ENCODE peak calls at places on chromosomes 3 and 15, in seven cellular contexts. Q is GM13977, N is neural crest cell, D is GF-D8, T is GM04503, L is T follicular helper cell, P is NAMALWA. W is an unnamed sample.

GRCh38 chr3:159102001-159102400 is 300.1 kb downstream of the MFSD1 start:
- DNase-seq in N (no peak), D (no peak), P (no peak), T (no peak), L (no peak), Q (peak), W (no peak)

GRCh38 chr3:123524987-123525386 is 59.9 kb downstream of the HACD2 start:
- DNase-seq in N (no peak), P (no peak), L (no peak), Q (no peak), T (no peak), D (no peak), W (no peak)

GRCh38 chr15:99925661-99926461 is 192.6 kb upstream of the LYSMD4 start:
- DNase-seq in T (no peak), P (no peak), N (no peak), Q (peak), D (no peak), L (peak), W (peak)

GRCh38 chr15:75151214-75152128 is 50.2 kb upstream of the C15orf39 start:
- DNase-seq in T (no peak), L (no peak), Q (no peak), N (no peak), D (no peak), P (no peak), W (no peak)

GRCh38 chr3:129654126-129654525 is 47.6 kb upstream of the PLXND1 start:
- DNase-seq in T (peak), L (no peak), N (no peak), D (no peak), P (no peak), Q (no peak), W (no peak)

GRCh38 chr3:107630779-107631178 is 108.0 kb downstream of the BBX start:
- DNase-seq in D (no peak), N (no peak), L (no peak), Q (no peak), T (no peak), P (no peak), W (no peak)

GRCh38 chr3:168156479-168156878 is 60.8 kb upstream of the GOLIM4 start:
- DNase-seq in P (no peak), T (no peak), N (no peak), Q (no peak), D (peak), L (no peak), W (peak)

GRCh38 chr3:50671331-50671730 is 3.4 kb upstream of the DOCK3 start:
- DNase-seq in D (no peak), Q (no peak), T (peak), P (no peak), N (no peak), L (no peak), W (no peak)

GRCh38 chr3:144821583-144821982 is 850.0 kb downstream of the DIPK2A start:
- DNase-seq in L (no peak), T (peak), P (no peak), N (no peak), Q (no peak), D (no peak), W (no peak)

GRCh38 chr3:38455639-38456430 is 2.1 kb downstream of the ACVR2B start:
- DNase-seq in D (no peak), P (no peak), Q (peak), T (no peak), L (no peak), N (no peak), W (no peak)

GRCh38 chr15:84949845-84950569 is 31.6 kb upstream of the PDE8A start:
- DNase-seq in T (no peak), D (no peak), L (no peak), N (no peak), P (no peak), Q (no peak), W (no peak)

GRCh38 chr15:76380249-76380648 is 43.7 kb downstream of the ISL2 start:
- DNase-seq in L (no peak), T (no peak), P (no peak), Q (no peak), D (no peak), N (no peak), W (no peak)

GRCh38 chr15:74709011-74709410 is 13.2 kb upstream of the EDC3 start:
- DNase-seq in P (no peak), N (no peak), T (peak), L (no peak), D (no peak), Q (no peak), W (no peak)

GRCh38 chr3:158802399-158803023 is 657 bp downstream of the MFSD1 start:
- DNase-seq in T (no peak), P (peak), Q (peak), D (peak), L (peak), N (no peak), W (peak)

GRCh38 chr3:188950832-188951489 is 220.8 kb upstream of the TPRG1 start:
- DNase-seq in T (peak), D (no peak), N (no peak), Q (no peak), L (no peak), P (no peak), W (peak)

GRCh38 chr3:116417151-116417550 is 28.1 kb downstream of the LSAMP start:
- DNase-seq in Q (no peak), P (no peak), T (no peak), N (no peak), L (no peak), D (no peak), W (no peak)

GRCh38 chr3:108037770-108038169 is 53.1 kb downstream of the CD47 start:
- DNase-seq in T (no peak), D (no peak), P (no peak), L (no peak), N (no peak), Q (no peak), W (no peak)

GRCh38 chr3:147368561-147369151 is 37.7 kb downstream of the ZIC4 start:
- DNase-seq in P (no peak), N (no peak), Q (no peak), T (no peak), L (no peak), D (no peak), W (no peak)

GRCh38 chr3:39184968-39185285 is 7.5 kb downstream of the XIRP1 start:
- DNase-seq in L (no peak), Q (no peak), D (no peak), N (no peak), T (no peak), P (no peak), W (no peak)

GRCh38 chr3:72702390-72702789 is 145.9 kb downstream of the SHQ1 start:
- DNase-seq in D (no peak), P (no peak), N (no peak), T (no peak), L (no peak), Q (no peak), W (no peak)

GRCh38 chr3:78988324-78988723 is 779.5 kb downstream of the ROBO1 start:
- DNase-seq in P (peak), T (no peak), N (no peak), D (no peak), L (no peak), Q (no peak), W (peak)

GRCh38 chr3:156816091-156816793 is 9.9 kb upstream of the LEKR1 start:
- DNase-seq in T (no peak), N (peak), L (no peak), P (no peak), Q (peak), D (no peak), W (no peak)

GRCh38 chr3:177358968-177359600 is 161.8 kb upstream of the TBL1XR1 start:
- DNase-seq in N (peak), P (peak), L (peak), Q (peak), D (peak), T (no peak), W (peak)

GRCh38 chr3:151171145-151171544 is 31.9 kb downstream of the GPR171 start:
- DNase-seq in T (no peak), Q (peak), L (no peak), N (no peak), P (peak), D (peak), W (peak)

GRCh38 chr3:29694783-29695182 is 413.9 kb downstream of the RBMS3 start:
- DNase-seq in Q (no peak), L (no peak), T (peak), N (no peak), D (no peak), P (no peak), W (no peak)

GRCh38 chr3:120113128-120114116 is 19.2 kb upstream of the GSK3B start:
- DNase-seq in N (no peak), L (no peak), Q (no peak), D (no peak), T (peak), P (no peak), W (no peak)

GRCh38 chr15:81813215-81813614 is 232.6 kb downstream of the MEX3B start:
- DNase-seq in D (no peak), Q (no peak), N (no peak), L (no peak), T (no peak), P (no peak), W (no peak)

GRCh38 chr3:23981136-23981535 is 36.0 kb downstream of the NR1D2 start:
- DNase-seq in N (no peak), D (no peak), Q (no peak), P (no peak), L (no peak), T (no peak), W (no peak)

GRCh38 chr15:45777781-45778180 is 143.0 kb downstream of the SQOR start:
- DNase-seq in N (no peak), T (no peak), D (no peak), L (no peak), Q (no peak), P (peak), W (no peak)

GRCh38 chr3:43362961-43363360 is 76.6 kb downstream of the SNRK start:
- DNase-seq in P (no peak), Q (no peak), T (no peak), N (no peak), D (no peak), L (no peak), W (no peak)